ENCODE peak calls at places on chromosome 1, in four cellular contexts. G is nephron progenitor cell; U is stimulated activated effector memory CD8-positive, alpha-beta T cell treated with anti-CD3 and anti-CD28 coated beads, Interleukin-12 subunit alpha, Interleukin-12 subunit beta, amount 100 ng/mL, for 72 hours; A is activated naive CD4-positive, alpha-beta T cell treated with anti-CD3 and anti-CD28 coated beads for 36 hours. F is an unnamed sample.

GRCh38 chr1:205512059-205513045 is 7.9 kb downstream of the CDK18 start:
- DNase-seq in A (no peak), G (no peak), U (no peak), F (no peak)

GRCh38 chr1:110176299-110176956 is 26.1 kb downstream of the SLC6A17 start:
- DNase-seq in A (no peak), U (no peak), G (no peak), F (peak; percentile 94)

GRCh38 chr1:35243681-35244080 is 24.8 kb upstream of the ZMYM4 start:
- DNase-seq in U (no peak), A (no peak), G (no peak), F (no peak)

GRCh38 chr1:208136459-208137143 is 107.6 kb downstream of the PLXNA2 start:
- DNase-seq in U (no peak), G (no peak), A (no peak), F (no peak)

GRCh38 chr1:10617931-10618885 is 143.5 kb downstream of the PEX14 start:
- DNase-seq in U (no peak), G (no peak), A (no peak), F (no peak)

GRCh38 chr1:94540440-94541174 is 952 bp downstream of the F3 start:
- DNase-seq in U (no peak), G (no peak), A (no peak), F (no peak)

GRCh38 chr1:26991310-26992116 is 2.0 kb upstream of the TRNP1 start:
- DNase-seq in A (peak; percentile 43), G (no peak), U (no peak), F (no peak)

GRCh38 chr1:55213885-55214213 is 1.3 kb downstream of the USP24 start:
- DNase-seq in A (peak; percentile 38), U (no peak), G (peak; percentile 27), F (peak; percentile 6)

GRCh38 chr1:202498542-202498941 is 150.0 kb downstream of the PPP1R12B start:
- DNase-seq in A (no peak), U (no peak), G (no peak), F (no peak)

GRCh38 chr1:39663559-39663958 is 8.3 kb downstream of the NT5C1A start:
- DNase-seq in G (no peak), U (no peak), A (no peak), F (peak; percentile 36)